ENCODE peak calls at places on chromosomes 16 and 17, in seven cellular contexts. F is SHP77; G is GM23248; S is GM20000; V is SW480; T is A549; P is stimulated activated CD4-positive, alpha-beta T cell treated with anti-CD3 and anti-CD28 coated beads, Interleukin-1b, Interleukin-23, amount 100 ng/mL, for 1 hour. K is an unnamed sample.

GRCh38 chr17:66841328-66841727 is 6.4 kb downstream of the CACNG5 start:
- DNase-seq in F (no peak), G (no peak), S (no peak), V (no peak), T (no peak), P (no peak), K (no peak)

GRCh38 chr16:56400458-56400857 is 24.9 kb downstream of the AMFR start:
- DNase-seq in F (no peak), G (no peak), S (no peak), V (no peak), T (no peak), P (no peak), K (no peak)

GRCh38 chr16:89422905-89423630 is 67.3 kb downstream of the ANKRD11 start:
- DNase-seq in F (no peak), G (peak), S (peak), V (peak), T (no peak), P (no peak), K (peak)

GRCh38 chr16:48608871-48609452 is 1.0 kb downstream of the N4BP1 start:
- DNase-seq in F (no peak), G (peak), S (peak), V (no peak), T (no peak), P (no peak), K (no peak)

GRCh38 chr17:2689411-2690164 is 22.0 kb downstream of the CLUH start:
- DNase-seq in F (no peak), G (no peak), S (peak), V (peak), T (no peak), P (no peak), K (peak)

GRCh38 chr16:79542196-79542859 is 58.2 kb downstream of the MAF start:
- DNase-seq in F (no peak), G (no peak), S (no peak), V (no peak), T (no peak), P (no peak), K (no peak)

GRCh38 chr17:18326572-18326971 is 11.5 kb downstream of the SMCR8 start:
- DNase-seq in F (no peak), G (no peak), S (no peak), V (no peak), T (no peak), P (no peak), K (no peak)

GRCh38 chr17:73068322-73069153 is 23.9 kb downstream of the SLC39A11 start:
- DNase-seq in F (no peak), G (peak), S (no peak), V (no peak), T (peak), P (no peak), K (no peak)

GRCh38 chr16:30942421-30942796 is 6.5 kb upstream of the ORAI3 start:
- DNase-seq in F (no peak), G (no peak), S (no peak), V (no peak), T (no peak), P (no peak), K (no peak)

GRCh38 chr16:1612320-1613111 is at the start of gene CRAMP1:
- DNase-seq in F (no peak), G (peak), S (peak), V (peak), T (peak), P (no peak), K (no peak)

GRCh38 chr17:83187782-83188311 is 108.4 kb downstream of the METRNL start:
- DNase-seq in F (no peak), G (peak), S (no peak), V (no peak), T (no peak), P (no peak), K (no peak)

K was measured in GM12892.